ENCODE peak calls at places on chromosomes 16 and 17, in six cellular contexts. One of them, this sample, is unnamed.

GRCh38 chr16:68236804-68237242 is 896 bp upstream of the ESRP2 start:
- DNase-seq in PC-3: no peak
- DNase-seq in stimulated activated CD8-positive, alpha-beta memory T cell treated with anti-CD3 and anti-CD28 coated beads, Interleukin-7, amount 100 ng/mL, for 48 hours: no peak
- DNase-seq in SHP77: no peak
- DNase-seq in activated naive CD8-positive, alpha-beta T cell treated with anti-CD3 and anti-CD28 coated beads, Interleukin-2, amount 50 U/mL, for 24 hours: peak; percentile 31
- DNase-seq in HCEC 1CT: no peak
- DNase-seq in this sample: no peak

GRCh38 chr16:87693827-87694226 is 72.0 kb downstream of the KLHDC4 start:
- DNase-seq in stimulated activated CD8-positive, alpha-beta memory T cell treated with anti-CD3 and anti-CD28 coated beads, Interleukin-7, amount 100 ng/mL, for 48 hours: no peak
- DNase-seq in SHP77: no peak
- DNase-seq in PC-3: no peak
- DNase-seq in HCEC 1CT: no peak
- DNase-seq in activated naive CD8-positive, alpha-beta T cell treated with anti-CD3 and anti-CD28 coated beads, Interleukin-2, amount 50 U/mL, for 24 hours: no peak
- DNase-seq in this sample: no peak

GRCh38 chr16:53261276-53261675 is 173.0 kb upstream of the RBL2 start:
- DNase-seq in HCEC 1CT: no peak
- DNase-seq in PC-3: no peak
- DNase-seq in activated naive CD8-positive, alpha-beta T cell treated with anti-CD3 and anti-CD28 coated beads, Interleukin-2, amount 50 U/mL, for 24 hours: no peak
- DNase-seq in stimulated activated CD8-positive, alpha-beta memory T cell treated with anti-CD3 and anti-CD28 coated beads, Interleukin-7, amount 100 ng/mL, for 48 hours: no peak
- DNase-seq in SHP77: no peak
- DNase-seq in this sample: no peak

GRCh38 chr17:62760059-62760887 is 47.8 kb downstream of the MARCHF10 start:
- DNase-seq in activated naive CD8-positive, alpha-beta T cell treated with anti-CD3 and anti-CD28 coated beads, Interleukin-2, amount 50 U/mL, for 24 hours: no peak
- DNase-seq in HCEC 1CT: peak; percentile 64
- DNase-seq in stimulated activated CD8-positive, alpha-beta memory T cell treated with anti-CD3 and anti-CD28 coated beads, Interleukin-7, amount 100 ng/mL, for 48 hours: no peak
- DNase-seq in PC-3: no peak
- DNase-seq in SHP77: no peak
- DNase-seq in this sample: no peak

GRCh38 chr17:44794699-44795413 is 35.2 kb downstream of the GJC1 start:
- DNase-seq in SHP77: no peak
- DNase-seq in PC-3: peak; percentile 94
- DNase-seq in HCEC 1CT: peak; percentile 99
- DNase-seq in stimulated activated CD8-positive, alpha-beta memory T cell treated with anti-CD3 and anti-CD28 coated beads, Interleukin-7, amount 100 ng/mL, for 48 hours: no peak
- DNase-seq in activated naive CD8-positive, alpha-beta T cell treated with anti-CD3 and anti-CD28 coated beads, Interleukin-2, amount 50 U/mL, for 24 hours: no peak
- DNase-seq in this sample: no peak

GRCh38 chr16:9843424-9844013 is 338.7 kb downstream of the GRIN2A start:
- DNase-seq in SHP77: no peak
- DNase-seq in activated naive CD8-positive, alpha-beta T cell treated with anti-CD3 and anti-CD28 coated beads, Interleukin-2, amount 50 U/mL, for 24 hours: no peak
- DNase-seq in PC-3: no peak
- DNase-seq in stimulated activated CD8-positive, alpha-beta memory T cell treated with anti-CD3 and anti-CD28 coated beads, Interleukin-7, amount 100 ng/mL, for 48 hours: no peak
- DNase-seq in HCEC 1CT: peak; percentile 65
- DNase-seq in this sample: no peak

GRCh38 chr16:1537763-1538289 is 4.4 kb downstream of the TMEM204 start:
- DNase-seq in HCEC 1CT: no peak
- DNase-seq in SHP77: no peak
- DNase-seq in PC-3: no peak
- DNase-seq in stimulated activated CD8-positive, alpha-beta memory T cell treated with anti-CD3 and anti-CD28 coated beads, Interleukin-7, amount 100 ng/mL, for 48 hours: no peak
- DNase-seq in activated naive CD8-positive, alpha-beta T cell treated with anti-CD3 and anti-CD28 coated beads, Interleukin-2, amount 50 U/mL, for 24 hours: peak; percentile 54
- DNase-seq in this sample: no peak

GRCh38 chr17:44556114-44556853 is 1.0 kb upstream of the FZD2 start:
- DNase-seq in HCEC 1CT: peak; percentile 59
- DNase-seq in activated naive CD8-positive, alpha-beta T cell treated with anti-CD3 and anti-CD28 coated beads, Interleukin-2, amount 50 U/mL, for 24 hours: peak; percentile 9
- DNase-seq in PC-3: peak; percentile 68
- DNase-seq in SHP77: peak; percentile 42
- DNase-seq in stimulated activated CD8-positive, alpha-beta memory T cell treated with anti-CD3 and anti-CD28 coated beads, Interleukin-7, amount 100 ng/mL, for 48 hours: no peak
- DNase-seq in this sample: no peak

GRCh38 chr17:49132699-49133364 is at the start of gene B4GALNT2:
- DNase-seq in SHP77: no peak
- DNase-seq in HCEC 1CT: no peak
- DNase-seq in activated naive CD8-positive, alpha-beta T cell treated with anti-CD3 and anti-CD28 coated beads, Interleukin-2, amount 50 U/mL, for 24 hours: peak; percentile 18
- DNase-seq in stimulated activated CD8-positive, alpha-beta memory T cell treated with anti-CD3 and anti-CD28 coated beads, Interleukin-7, amount 100 ng/mL, for 48 hours: no peak
- DNase-seq in PC-3: peak; percentile 49
- DNase-seq in this sample: no peak

GRCh38 chr17:79775635-79776034 is 2.3 kb upstream of the CBX2 start:
- DNase-seq in PC-3: no peak
- DNase-seq in SHP77: no peak
- DNase-seq in HCEC 1CT: no peak
- DNase-seq in activated naive CD8-positive, alpha-beta T cell treated with anti-CD3 and anti-CD28 coated beads, Interleukin-2, amount 50 U/mL, for 24 hours: no peak
- DNase-seq in stimulated activated CD8-positive, alpha-beta memory T cell treated with anti-CD3 and anti-CD28 coated beads, Interleukin-7, amount 100 ng/mL, for 48 hours: no peak
- DNase-seq in this sample: no peak

This sample was measured in left cardiac atrium.